ENCODE peak calls at places on chromosomes 2 and 18, in six cellular contexts. J is astrocyte, Q is endodermal cell, G is thoracic aorta, M is right atrium auricular region, R is right cardiac atrium. U is an unnamed sample. For H3K4me1, the result is how much of the 10 kb centered on the place peaks cover.

GRCh38 chr2:80987466-80987865 is 682.9 kb upstream of the LRRTM1 start:
- DNase-seq in R (no peak), Q (no peak), J (no peak), G (no peak), M (no peak), U (no peak)

GRCh38 chr2:180015951-180016709 is 9.0 kb upstream of the CWC22 start:
- DNase-seq in G (no peak), J (peak), Q (no peak), M (no peak), R (no peak), U (no peak)

GRCh38 chr2:231334179-231334930 is 61.2 kb upstream of the B3GNT7 start:
- DNase-seq in Q (peak), J (no peak), R (no peak), G (no peak), M (peak), U (no peak)

GRCh38 chr2:134512734-134513467 is 205.9 kb downstream of the TMEM163 start:
- DNase-seq in R (no peak), Q (no peak), G (no peak), M (no peak), J (no peak), U (no peak)

GRCh38 chr18:45728341-45729010 is 4.5 kb downstream of the SLC14A1 start:
- DNase-seq in J (peak), G (no peak), M (no peak), R (no peak), Q (no peak), U (no peak)

GRCh38 chr2:181304011-181304844 is 153.0 kb upstream of the ITGA4 start:
- DNase-seq in R (no peak), Q (no peak), J (no peak), G (no peak), M (no peak), U (no peak)

GRCh38 chr18:41075212-41075611 is 879.8 kb upstream of the PIK3C3 start:
- DNase-seq in M (no peak), J (peak), G (no peak), R (no peak), Q (no peak), U (no peak)

GRCh38 chr2:1701556-1702185 is 42.6 kb downstream of the PXDN start:
- DNase-seq in M (no peak), R (no peak), J (no peak), G (no peak), Q (peak), U (peak)

GRCh38 chr2:240230424-240230945 is 90.0 kb upstream of the OTOS start:
- DNase-seq in J (no peak), Q (no peak), G (no peak), R (no peak), M (no peak), U (no peak)

GRCh38 chr2:31337860-31338259 is 76.7 kb downstream of the XDH start:
- DNase-seq in M (no peak), R (no peak), Q (no peak), G (no peak), J (peak), U (no peak)

GRCh38 chr2:30410217-30410616 is 36.8 kb upstream of the LCLAT1 start:
- DNase-seq in R (no peak), G (no peak), Q (no peak), J (peak), M (no peak), U (no peak)

GRCh38 chr18:22349966-22350365 is 67.7 kb downstream of the CTAGE1 start:
- DNase-seq in M (no peak), G (no peak), Q (no peak), R (no peak), J (peak), U (no peak)

GRCh38 chr18:46343940-46344372 is 239.8 kb downstream of the HAUS1 start:
- DNase-seq in M (no peak), J (no peak), Q (peak), G (no peak), R (no peak), U (peak)

GRCh38 chr2:18889565-18890332 is 300.4 kb upstream of the NT5C1B start:
- DNase-seq in Q (no peak), R (no peak), M (no peak), G (no peak), J (no peak), U (no peak)

GRCh38 chr2:172807011-172807410 is 71.4 kb downstream of the RAPGEF4 start:
- DNase-seq in Q (no peak), R (no peak), M (no peak), J (no peak), G (no peak), U (no peak)

GRCh38 chr2:97669448-97669847 is at the start of gene C2orf92:
- DNase-seq in Q (no peak), R (no peak), M (no peak), G (no peak), J (no peak), U (no peak)

GRCh38 chr2:55311444-55311870 is 42.4 kb upstream of the MTIF2 start:
- DNase-seq in J (no peak), M (no peak), R (no peak), Q (no peak), G (no peak), U (no peak)

GRCh38 chr2:101768480-101769077 is 71.1 kb downstream of the MAP4K4 start:
- DNase-seq in G (no peak), Q (no peak), M (no peak), R (no peak), J (no peak), U (no peak)
- H3K4me1 ChIP-seq in G (half or more), Q (under half), M (half or more), R (under half), J (under half), U (under half)

GRCh38 chr2:74457549-74458131 is 598 bp upstream of the WBP1 start:
- DNase-seq in Q (peak), R (peak), G (no peak), J (no peak), M (no peak), U (peak)
- H3K4me3 ChIP-seq in Q (peak), R (peak), G (peak), J (peak), M (peak), U (peak)

DNA sequence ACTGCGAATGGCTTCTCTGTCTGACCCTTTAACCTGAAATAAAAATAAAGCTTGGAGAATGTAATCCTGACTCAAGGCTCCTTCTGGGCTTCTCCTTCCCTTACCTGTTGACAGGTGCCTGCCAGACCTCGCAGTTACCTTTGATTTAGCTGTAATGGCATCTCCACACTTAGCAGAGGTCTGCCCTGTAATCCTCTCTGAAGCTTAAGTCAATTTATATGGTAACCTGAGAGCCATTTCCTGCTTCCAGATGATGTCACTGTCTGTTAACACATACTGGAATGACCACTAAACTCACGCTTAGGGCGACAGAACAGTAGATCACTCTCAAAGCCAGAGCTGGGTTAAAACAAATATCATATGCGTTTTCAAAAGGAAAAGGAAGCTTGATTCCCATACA is 29.4 kb upstream of the FOXI3 start:
- DNase-seq in M (no peak), R (no peak), J (no peak), Q (no peak), G (no peak), U (no peak)
- H3K4me1 ChIP-seq in M (under half), R (under half), J (under half), Q (under half), G (under half), U (under half)

DNA sequence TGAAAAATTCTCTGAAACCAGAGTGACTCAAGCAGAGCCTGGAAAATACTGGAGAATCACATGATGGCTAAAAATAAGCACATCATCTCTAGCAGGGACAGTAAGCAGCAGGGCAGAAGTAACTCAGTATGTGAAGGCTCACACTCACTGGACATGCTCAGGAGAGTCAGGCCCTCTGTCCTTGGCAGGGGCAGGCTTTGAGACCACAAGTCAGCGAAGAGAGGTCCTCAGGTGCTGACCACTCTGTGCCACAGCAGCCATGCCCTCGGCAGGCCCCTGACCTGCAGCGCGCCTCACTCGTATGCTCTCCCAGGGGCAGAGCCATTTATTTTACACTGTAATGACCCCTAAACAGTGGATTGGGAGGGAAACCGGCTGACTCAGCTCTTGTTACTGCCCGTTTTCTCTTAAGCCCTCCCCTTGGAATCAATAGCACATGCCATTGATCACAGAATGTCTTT is 76.8 kb downstream of the MAPRE2 start:
- DNase-seq in R (no peak), G (no peak), Q (no peak), M (no peak), J (peak), U (no peak)
- H3K4me3 ChIP-seq in R (no peak), G (peak), Q (no peak), M (no peak), J (no peak), U (no peak)

DNA sequence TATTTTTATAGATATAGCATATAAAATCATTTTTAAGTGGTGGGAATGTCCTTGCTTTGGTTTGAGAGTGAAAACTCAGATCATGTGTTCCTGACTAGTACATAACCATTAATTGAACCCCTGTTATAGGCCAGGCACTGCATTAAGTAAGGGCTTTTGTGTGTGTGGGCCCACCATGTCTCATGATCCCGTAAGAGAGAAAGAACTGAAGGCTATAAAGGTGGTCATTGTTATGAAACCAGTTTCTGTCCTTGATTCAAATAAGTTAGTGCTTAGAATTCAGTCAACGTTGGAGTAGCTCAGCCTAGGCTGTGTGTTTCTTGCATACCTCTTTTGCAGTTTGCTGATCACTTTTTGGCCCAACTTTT is 91.5 kb downstream of the LIMS1 start:
- DNase-seq in Q (no peak), J (no peak), M (no peak), R (no peak), G (no peak), U (no peak)
- H3K4me1 ChIP-seq in Q (under half), J (under half), M (under half), R (under half), G (under half), U (under half)

GRCh38 chr2:109400102-109400501 is 213.7 kb downstream of the SEPTIN10 start:
- DNase-seq in Q (no peak), M (no peak), J (no peak), G (no peak), R (no peak), U (no peak)
- H3K4me3 ChIP-seq in Q (no peak), M (no peak), J (no peak), G (no peak), R (no peak), U (no peak)

GRCh38 chr2:60003076-60003475 is 550.4 kb downstream of the BCL11A start:
- DNase-seq in R (no peak), G (no peak), M (no peak), J (no peak), Q (no peak), U (peak)
- H3K4me1 ChIP-seq in R (under half), G (under half), M (under half), J (under half), Q (under half), U (under half)

GRCh38 chr18:70172225-70172624 is 33.3 kb downstream of the RTTN start:
- DNase-seq in M (no peak), J (no peak), R (no peak), Q (no peak), G (no peak), U (no peak)

GRCh38 chr18:70165936-70166335 is 39.6 kb downstream of the RTTN start:
- DNase-seq in J (no peak), Q (no peak), R (no peak), M (no peak), G (no peak), U (no peak)

GRCh38 chr18:70175216-70175615 is 30.3 kb downstream of the RTTN start:
- DNase-seq in M (no peak), G (no peak), Q (no peak), R (no peak), J (no peak), U (no peak)

GRCh38 chr18:70166668-70167067 is 38.8 kb downstream of the RTTN start:
- DNase-seq in R (no peak), J (no peak), Q (no peak), M (no peak), G (no peak), U (no peak)

GRCh38 chr18:70169747-70170146 is 35.7 kb downstream of the RTTN start:
- DNase-seq in Q (no peak), G (no peak), J (no peak), M (no peak), R (no peak), U (no peak)
- H3K4me3 ChIP-seq in Q (no peak), G (no peak), J (no peak), M (no peak), R (no peak), U (no peak)

U was measured in thyroid gland.